ENCODE peak calls at places on chromosome 14, in four cellular contexts. U, Y, G and J are unnamed samples. For H3K27me3, the result is how much of the 10 kb centered on the place peaks cover.

GRCh38 chr14:103418508-103418818 is 33.2 kb downstream of the MARK3 start:
- DNase-seq in U (peak), Y (no peak), G (no peak), J (no peak)

GRCh38 chr14:67411820-67412421 is at the start of gene PLEK2:
- DNase-seq in U (no peak), Y (peak), G (no peak), J (no peak)

GRCh38 chr14:24670594-24670993 is 36.6 kb upstream of the GZMB start:
- DNase-seq in U (no peak), Y (no peak), G (no peak), J (no peak)

GRCh38 chr14:105888151-105888550 is 361.8 kb downstream of the TMEM121 start:
- DNase-seq in U (no peak), Y (no peak), G (no peak), J (no peak)

GRCh38 chr14:54440037-54440436 is 1.1 kb downstream of the CNIH1 start:
- DNase-seq in U (peak), Y (no peak), G (no peak), J (no peak)

GRCh38 chr14:42307239-42307825 is 700.7 kb downstream of the LRFN5 start:
- DNase-seq in U (peak), Y (no peak), G (no peak), J (peak)

GRCh38 chr14:74988131-74988530 is 14.6 kb upstream of the EIF2B2 start:
- DNase-seq in U (peak), Y (no peak), G (no peak), J (no peak)

GRCh38 chr14:40216976-40217375 is 784.7 kb upstream of the FBXO33 start:
- DNase-seq in U (no peak), Y (no peak), G (no peak), J (no peak)

GRCh38 chr14:58815046-58815701 is 177.4 kb downstream of the DACT1 start:
- DNase-seq in U (no peak), Y (no peak), G (no peak), J (no peak)

GRCh38 chr14:68191567-68192321 is 372.2 kb downstream of the RAD51B start:
- DNase-seq in U (no peak), Y (no peak), G (peak), J (no peak)

GRCh38 chr14:35571598-35571997 is 37.6 kb downstream of the INSM2 start:
- DNase-seq in U (no peak), Y (no peak), G (no peak), J (no peak)

GRCh38 chr14:69480136-69480535 is 4.4 kb upstream of the PLEKHD1 start:
- DNase-seq in U (no peak), Y (no peak), G (no peak), J (no peak)
- H3K27me3 ChIP-seq in U (under half), Y (under half), G (under half), J (under half)

GRCh38 chr14:72553656-72554055 is 340.2 kb downstream of the DPF3 start:
- DNase-seq in U (no peak), Y (peak), G (no peak), J (no peak)
- H3K27me3 ChIP-seq in U (under half), Y (under half), G (half or more), J (under half)

GRCh38 chr14:96663076-96663475 is 134.1 kb upstream of the VRK1 start:
- DNase-seq in U (no peak), Y (no peak), G (no peak), J (no peak)

GRCh38 chr14:96663491-96664067 is 133.6 kb upstream of the VRK1 start:
- DNase-seq in U (no peak), Y (no peak), G (no peak), J (no peak)

GRCh38 chr14:96660667-96661066 is 136.5 kb upstream of the VRK1 start:
- DNase-seq in U (peak), Y (no peak), G (no peak), J (no peak)

GRCh38 chr14:96661244-96661969 is 135.8 kb upstream of the VRK1 start:
- DNase-seq in U (no peak), Y (no peak), G (no peak), J (no peak)

DNA sequence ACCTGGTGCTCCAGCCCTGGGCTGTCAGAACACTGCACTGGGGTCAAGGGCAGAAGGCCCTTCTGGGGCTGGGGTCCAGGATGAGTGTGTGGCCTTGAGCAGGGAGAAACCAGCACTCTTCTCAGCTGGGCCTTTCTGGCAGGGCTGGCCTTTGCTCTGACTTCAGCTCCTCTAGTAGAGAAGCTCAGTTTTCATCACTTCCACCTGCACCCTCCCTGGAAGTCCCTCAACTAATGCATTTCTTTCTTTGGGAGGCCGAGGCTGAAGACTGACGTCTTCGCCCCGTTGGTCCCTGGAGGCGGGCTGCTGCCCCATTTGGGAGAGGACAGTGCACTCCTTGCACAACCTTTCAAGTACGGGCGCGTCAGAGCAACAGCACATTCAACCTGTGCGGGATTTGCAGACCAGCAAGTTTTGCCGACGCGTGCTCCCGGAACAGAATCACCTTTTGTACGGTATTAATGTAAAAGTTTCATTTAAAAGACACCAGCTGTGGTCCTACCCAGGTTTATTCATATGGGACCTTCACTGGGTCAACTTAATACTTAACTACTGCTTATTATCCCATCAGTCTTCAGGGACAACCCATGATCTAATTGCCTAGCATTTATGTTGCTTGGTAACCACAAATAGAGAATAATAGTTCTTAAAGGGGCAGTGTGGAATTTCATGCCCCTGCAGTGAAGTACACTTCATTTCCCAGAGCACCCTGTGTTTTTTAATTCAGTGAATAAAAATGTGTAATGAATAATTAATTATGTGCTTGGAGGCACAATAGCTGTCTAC is 134.9 kb upstream of the VRK1 start:
- DNase-seq in U (no peak), Y (no peak), G (no peak), J (no peak)
- H3K27me3 ChIP-seq in U (under half), Y (under half), G (under half), J (under half)

GRCh38 chr14:98816195-98816594 is 455.8 kb downstream of the BCL11B start:
- DNase-seq in U (no peak), Y (no peak), G (no peak), J (no peak)
- H3K27me3 ChIP-seq in U (under half), Y (under half), G (under half), J (under half)

GRCh38 chr14:70168401-70168800 is 20.4 kb downstream of the SLC8A3 start:
- DNase-seq in U (no peak), Y (no peak), G (no peak), J (no peak)
- H3K27me3 ChIP-seq in U (under half), Y (under half), G (under half), J (under half)

GRCh38 chr14:104550849-104551728 is 28.5 kb upstream of the C14orf180 start:
- DNase-seq in U (no peak), Y (peak), G (no peak), J (peak)

GRCh38 chr14:104551851-104552737 is 27.5 kb upstream of the C14orf180 start:
- DNase-seq in U (peak), Y (peak), G (no peak), J (no peak)

GRCh38 chr14:104554088-104554607 is 25.4 kb upstream of the C14orf180 start:
- DNase-seq in U (no peak), Y (peak), G (no peak), J (no peak)

GRCh38 chr14:104553166-104554087 is 26.1 kb upstream of the C14orf180 start:
- DNase-seq in U (no peak), Y (peak), G (no peak), J (no peak)

DNA sequence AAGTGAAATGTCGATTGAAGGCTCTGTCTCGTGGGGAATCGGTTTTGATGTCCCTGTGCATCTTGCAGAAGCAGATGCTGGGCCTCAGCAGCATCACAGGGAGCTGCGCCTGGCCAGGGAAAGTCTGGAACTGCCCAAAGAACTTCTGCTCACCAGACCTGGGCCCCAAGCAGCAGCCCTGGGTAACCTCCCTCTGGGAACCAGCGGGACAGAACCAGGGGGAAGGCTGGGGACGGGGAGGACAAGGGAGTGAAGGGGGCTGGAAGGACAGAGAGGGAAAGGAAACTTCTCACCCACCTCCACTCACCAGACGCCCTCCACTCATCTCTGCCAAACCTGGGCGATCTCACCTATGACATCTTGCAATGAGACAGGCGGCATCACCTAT is 26.8 kb upstream of the C14orf180 start:
- DNase-seq in U (no peak), Y (peak), G (no peak), J (no peak)
- H3K27me3 ChIP-seq in U (under half), Y (under half), G (half or more), J (under half)

GRCh38 chr14:98956181-98956580 is 315.8 kb downstream of the BCL11B start:
- DNase-seq in U (no peak), Y (peak), G (no peak), J (no peak)

GRCh38 chr14:98956616-98957015 is 315.4 kb downstream of the BCL11B start:
- DNase-seq in U (no peak), Y (peak), G (no peak), J (no peak)

GRCh38 chr14:98955741-98956070 is 316.3 kb downstream of the BCL11B start:
- DNase-seq in U (no peak), Y (peak), G (no peak), J (no peak)

GRCh38 chr14:98958048-98959031 is 313.7 kb downstream of the BCL11B start:
- DNase-seq in U (no peak), Y (peak), G (no peak), J (no peak)

DNA sequence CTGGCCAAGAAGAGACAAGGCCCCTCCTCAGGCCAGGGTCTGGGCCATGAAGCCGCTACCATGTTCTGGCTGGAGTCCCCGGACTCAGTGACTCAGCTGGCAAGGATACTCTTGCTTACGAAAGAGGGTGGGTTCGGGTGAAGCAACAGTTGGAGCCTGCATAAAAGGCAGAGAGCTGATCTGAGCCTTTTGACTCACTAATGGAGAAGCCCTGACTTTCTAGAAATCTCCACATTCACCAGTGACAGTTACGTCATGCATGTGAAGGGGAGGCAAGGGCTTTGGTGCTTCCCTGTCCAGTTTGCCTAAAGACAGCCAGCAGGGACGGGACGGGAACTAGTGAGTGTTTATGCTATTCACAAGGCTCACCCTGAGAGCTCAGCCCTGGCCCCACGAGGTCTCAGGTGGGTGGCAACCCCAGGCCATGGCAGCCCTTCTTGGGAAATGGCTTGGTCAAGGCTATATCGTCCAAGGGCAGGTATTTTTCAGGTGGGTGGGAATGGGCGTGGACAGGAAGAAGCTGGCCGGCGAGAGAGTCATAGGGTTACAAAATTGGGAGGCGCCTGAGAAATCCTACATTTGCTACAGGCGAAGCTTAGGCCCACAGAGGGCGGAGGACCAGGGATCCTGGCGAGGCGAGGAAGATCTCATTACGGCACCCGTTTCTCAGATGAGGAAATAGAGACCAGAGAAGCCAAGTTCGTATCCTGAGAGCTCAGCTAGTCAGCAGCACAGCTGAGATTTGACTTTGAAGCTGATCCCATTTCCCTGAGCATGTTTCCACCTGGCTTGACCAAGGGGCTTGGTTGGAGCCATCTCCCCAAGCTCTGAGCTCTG is 314.6 kb downstream of the BCL11B start:
- DNase-seq in U (no peak), Y (peak), G (no peak), J (no peak)
- H3K27me3 ChIP-seq in U (under half), Y (under half), G (under half), J (under half)

DNA sequence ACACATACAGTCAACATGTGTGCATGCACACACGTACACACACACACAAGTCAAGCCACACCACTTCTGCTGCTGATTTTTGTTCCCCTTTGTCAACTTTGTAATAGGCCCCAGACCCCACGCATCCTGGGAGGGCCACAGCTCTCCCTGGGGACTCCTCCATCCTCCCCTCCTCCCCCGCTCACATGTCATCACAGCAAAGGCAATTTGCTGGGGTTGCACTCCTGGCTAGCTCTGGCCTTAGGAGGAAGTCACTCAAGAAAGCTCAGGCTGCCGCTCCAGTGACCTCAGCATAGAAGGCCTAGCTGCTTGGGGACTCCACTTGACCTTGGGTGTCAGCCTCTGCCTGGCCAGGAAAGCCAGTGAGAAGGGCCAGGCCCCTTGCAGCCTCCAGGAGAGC is 27.2 kb downstream of the NGB start:
- DNase-seq in U (no peak), Y (no peak), G (no peak), J (peak)
- H3K27me3 ChIP-seq in U (under half), Y (under half), G (under half), J (under half)

DNA sequence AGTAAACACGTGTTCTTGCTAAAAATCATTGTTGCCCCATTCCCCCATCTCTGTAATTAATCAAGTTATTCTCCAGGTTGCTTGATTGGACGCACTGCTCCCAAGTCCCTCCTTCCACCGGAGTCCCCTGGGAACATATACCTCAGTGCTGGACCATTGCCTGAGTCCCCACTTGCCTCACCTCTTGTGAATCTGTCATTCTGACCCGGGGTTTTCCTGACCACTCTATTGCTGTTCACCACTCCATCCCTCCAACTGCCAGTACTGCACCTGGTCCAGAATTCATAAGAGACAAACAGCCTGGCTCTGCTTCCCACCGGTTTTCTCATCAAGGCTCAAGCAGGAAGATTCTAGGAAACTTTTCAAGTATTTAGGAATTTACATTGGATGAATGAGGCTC is 555.9 kb downstream of the VRK1 start:
- DNase-seq in U (no peak), Y (no peak), G (no peak), J (no peak)
- H3K27me3 ChIP-seq in U (under half), Y (under half), G (under half), J (under half)